ENCODE peak calls at places on chromosome 20, in seven cellular contexts. U is mammary epithelial cell; T is CD4-positive, CD25-positive, alpha-beta regulatory T cell; P is astrocyte of the spinal cord; H is foreskin fibroblast; Y is mucosa of descending colon; B is psoas muscle. F is an unnamed sample.

GRCh38 chr20:1933465-1933870 is 38.3 kb downstream of the SIRPA start:
- DNase-seq in P (no peak), B (peak), U (no peak), H (peak), T (no peak), Y (peak), F (peak)

GRCh38 chr20:61331542-61331941 is 79.5 kb downstream of the CDH4 start:
- DNase-seq in Y (no peak), B (no peak), H (no peak), T (no peak), P (no peak), U (no peak), F (no peak)

GRCh38 chr20:47681977-47682812 is 103.1 kb downstream of the SULF2 start:
- DNase-seq in H (peak), P (no peak), T (no peak), U (no peak), Y (no peak), B (peak), F (no peak)

GRCh38 chr20:3115190-3116107 is 30.9 kb upstream of the AVP start:
- DNase-seq in P (peak), H (peak), B (no peak), U (peak), T (peak), Y (no peak), F (peak)

GRCh38 chr20:15760217-15760567 is 813.1 kb downstream of the KIF16B start:
- DNase-seq in B (no peak), Y (no peak), U (no peak), P (no peak), T (no peak), H (no peak), F (no peak)

GRCh38 chr20:50679753-50680105 is 11.6 kb downstream of the RIPOR3 start:
- DNase-seq in P (no peak), B (no peak), H (no peak), T (no peak), U (no peak), Y (no peak), F (no peak)

GRCh38 chr20:43247361-43247760 is 57.7 kb upstream of the PTPRT start:
- DNase-seq in H (no peak), U (no peak), T (no peak), P (no peak), B (no peak), Y (no peak), F (no peak)

GRCh38 chr20:1101533-1101932 is 16.9 kb upstream of the PSMF1 start:
- DNase-seq in P (no peak), U (no peak), Y (no peak), H (no peak), T (no peak), B (no peak), F (no peak)

GRCh38 chr20:39849664-39850063 is 839.4 kb downstream of the MAFB start:
- DNase-seq in B (peak), Y (peak), T (no peak), P (peak), H (peak), U (peak), F (peak)

GRCh38 chr20:23889775-23890187 is 10.2 kb upstream of the CST5 start:
- DNase-seq in H (peak), T (peak), U (peak), P (peak), B (peak), Y (no peak), F (peak)

GRCh38 chr20:32871622-32872160 is 13.0 kb downstream of the EFCAB8 start:
- DNase-seq in H (no peak), U (no peak), B (no peak), Y (no peak), P (no peak), T (no peak), F (no peak)

GRCh38 chr20:17935186-17935585 is 33.4 kb downstream of the SNX5 start:
- DNase-seq in H (peak), B (no peak), U (peak), T (no peak), Y (no peak), P (no peak), F (no peak)

GRCh38 chr20:32674362-32674789 is 635 bp upstream of the C20orf203 start:
- DNase-seq in U (peak), Y (no peak), T (peak), P (peak), H (peak), B (no peak), F (peak)

GRCh38 chr20:11170025-11170424 is 496.2 kb upstream of the JAG1 start:
- DNase-seq in T (no peak), P (no peak), U (no peak), H (no peak), Y (no peak), B (no peak), F (peak)

GRCh38 chr20:19137641-19138040 is 74.8 kb upstream of the SLC24A3 start:
- DNase-seq in Y (no peak), U (no peak), P (no peak), T (no peak), H (no peak), B (no peak), F (no peak)

GRCh38 chr20:9392892-9393857 is 121.2 kb upstream of the LAMP5 start:
- DNase-seq in P (peak), H (peak), B (peak), Y (peak), T (no peak), U (peak), F (peak)

GRCh38 chr20:841568-842546 is 8.3 kb downstream of the FAM110A start:
- DNase-seq in P (no peak), U (peak), H (no peak), Y (peak), B (no peak), T (no peak), F (no peak)

GRCh38 chr20:16261733-16262277 is 311.4 kb downstream of the KIF16B start:
- DNase-seq in U (no peak), T (no peak), B (no peak), H (no peak), P (no peak), Y (no peak), F (no peak)

GRCh38 chr20:3156811-3157619 is 2.6 kb downstream of the FASTKD5 start:
- DNase-seq in T (peak), P (no peak), Y (no peak), H (no peak), B (no peak), U (no peak), F (no peak)

GRCh38 chr20:58892932-58893224 is 40.4 kb downstream of the GNAS start:
- DNase-seq in P (no peak), T (no peak), U (no peak), B (no peak), Y (no peak), H (no peak), F (no peak)

GRCh38 chr20:31355981-31356380 is 12.4 kb upstream of the DEFB118 start:
- DNase-seq in U (no peak), T (no peak), P (no peak), H (no peak), B (no peak), Y (no peak), F (no peak)

GRCh38 chr20:49916146-49917002 is 1.0 kb upstream of the SPATA2 start:
- DNase-seq in U (peak), H (no peak), Y (no peak), P (no peak), T (no peak), B (no peak), F (no peak)

GRCh38 chr20:19783966-19784401 is 25.9 kb downstream of the RIN2 start:
- DNase-seq in P (peak), T (no peak), B (peak), Y (peak), U (peak), H (peak), F (peak)

GRCh38 chr20:3686867-3687321 is 5.1 kb upstream of the ADAM33 start:
- DNase-seq in P (peak), H (peak), Y (no peak), B (peak), U (peak), T (no peak), F (peak)

GRCh38 chr20:44938637-44939036 is 21.6 kb downstream of the TOMM34 start:
- DNase-seq in T (no peak), U (no peak), B (no peak), P (no peak), H (peak), Y (no peak), F (no peak)

GRCh38 chr20:17617868-17618672 is 48.2 kb downstream of the DSTN start:
- DNase-seq in Y (no peak), T (no peak), B (no peak), H (no peak), U (no peak), P (no peak), F (no peak)

GRCh38 chr20:25529295-25529951 is 55.9 kb downstream of the NINL start:
- DNase-seq in H (no peak), U (no peak), P (no peak), T (no peak), B (no peak), Y (no peak), F (no peak)

GRCh38 chr20:25534845-25535244 is 50.5 kb downstream of the NINL start:
- DNase-seq in U (no peak), P (no peak), B (no peak), Y (no peak), T (no peak), H (no peak), F (no peak)

GRCh38 chr20:25533920-25534700 is 51.2 kb downstream of the NINL start:
- DNase-seq in P (no peak), H (no peak), B (no peak), Y (no peak), T (no peak), U (no peak), F (no peak)

GRCh38 chr20:25532015-25532751 is 53.1 kb downstream of the NINL start:
- DNase-seq in Y (no peak), T (no peak), P (no peak), U (peak), B (no peak), H (peak), F (no peak)

GRCh38 chr20:25532971-25533391 is 52.4 kb downstream of the NINL start:
- DNase-seq in P (peak), T (no peak), Y (no peak), U (no peak), H (peak), B (no peak), F (no peak)
- H3K4me3 ChIP-seq in P (peak), T (no peak), Y (no peak), U (no peak), H (no peak), B (no peak), F (peak)

DNA sequence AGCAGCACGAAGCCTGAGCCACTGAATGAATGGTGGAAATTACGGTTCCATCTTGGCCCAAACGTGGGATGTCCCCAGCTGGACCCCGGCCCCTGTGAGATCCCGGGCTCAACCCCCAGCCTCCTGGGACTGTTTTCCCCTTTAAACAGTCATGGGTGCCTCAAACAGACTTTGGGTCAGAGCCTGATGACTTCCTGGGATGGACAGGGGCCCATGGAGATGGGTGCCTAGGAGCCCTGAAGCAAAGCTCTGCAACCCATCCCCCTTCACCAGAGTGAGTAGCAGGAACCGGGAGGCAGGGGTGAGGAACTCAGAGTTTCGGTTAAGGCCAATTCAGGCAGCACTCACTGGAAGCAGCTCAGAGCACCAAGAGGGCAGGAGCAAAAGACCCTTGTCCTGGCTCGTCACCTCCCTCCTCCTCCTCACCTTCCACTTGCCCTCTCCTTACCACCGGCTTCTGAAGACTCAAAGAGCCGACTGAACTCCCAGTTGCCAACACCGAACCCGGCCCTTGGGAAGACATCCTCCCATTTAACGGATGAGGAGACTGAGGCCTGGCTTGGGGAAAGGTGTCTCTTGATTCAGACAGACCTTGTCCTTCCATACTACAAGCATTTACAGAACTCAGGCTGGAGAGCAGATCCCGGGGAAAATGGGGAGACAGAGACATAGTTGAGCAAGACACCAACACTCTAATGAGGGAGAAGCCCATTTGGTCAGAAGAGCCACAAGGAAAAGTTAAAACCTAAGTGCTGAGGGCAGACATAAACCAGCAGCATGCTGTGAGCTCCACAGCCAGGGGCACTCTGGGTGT is 14.9 kb upstream of the TLDC2 start:
- DNase-seq in Y (no peak), U (no peak), P (no peak), T (no peak), B (no peak), H (no peak), F (peak)
- H3K4me3 ChIP-seq in Y (no peak), U (peak), P (peak), T (no peak), B (peak), H (peak), F (peak)

DNA sequence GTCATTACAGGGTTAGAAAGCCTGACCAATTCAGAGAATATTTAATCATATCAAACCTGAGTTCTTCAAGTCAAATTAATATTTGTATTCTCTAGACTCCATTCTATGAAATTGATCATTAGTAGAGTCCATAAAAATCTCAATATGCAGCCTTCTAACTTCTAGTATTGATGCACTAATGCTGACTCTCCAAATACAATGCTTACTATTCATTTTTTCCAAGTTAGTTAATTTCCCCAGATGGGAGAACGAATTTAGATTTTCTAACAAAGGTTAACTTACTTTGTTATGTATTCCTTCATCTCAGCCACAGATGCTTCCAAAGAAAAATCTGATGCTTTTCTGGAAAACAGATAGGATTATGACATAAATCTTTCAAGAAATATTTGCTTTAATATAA is 12.4 kb upstream of the NDRG3 start:
- DNase-seq in P (no peak), B (no peak), U (no peak), H (no peak), T (no peak), Y (no peak), F (no peak)
- H3K4me3 ChIP-seq in P (no peak), B (no peak), U (no peak), H (no peak), T (no peak), Y (no peak), F (no peak)

GRCh38 chr20:63499333-63499969 is 568 bp upstream of the EEF1A2 start:
- DNase-seq in T (no peak), P (no peak), H (no peak), U (no peak), Y (no peak), B (no peak), F (no peak)
- H3K4me3 ChIP-seq in T (no peak), P (no peak), H (peak), U (no peak), Y (no peak), B (peak), F (no peak)

GRCh38 chr20:62711703-62712101 is 3.1 kb downstream of the NTSR1 start:
- DNase-seq in P (no peak), T (no peak), U (no peak), Y (peak), H (no peak), B (no peak), F (no peak)
- H3K4me3 ChIP-seq in P (no peak), T (no peak), U (no peak), Y (no peak), H (no peak), B (no peak), F (no peak)

GRCh38 chr20:56975838-56976237 is 290.6 kb downstream of the BMP7 start:
- DNase-seq in H (no peak), B (no peak), U (no peak), T (no peak), P (no peak), Y (no peak), F (no peak)

GRCh38 chr20:56979125-56979524 is 287.3 kb downstream of the BMP7 start:
- DNase-seq in T (no peak), Y (no peak), P (no peak), U (no peak), H (no peak), B (no peak), F (no peak)

GRCh38 chr20:56978475-56978874 is 288.0 kb downstream of the BMP7 start:
- DNase-seq in T (no peak), P (no peak), Y (no peak), B (no peak), U (no peak), H (no peak), F (no peak)

DNA sequence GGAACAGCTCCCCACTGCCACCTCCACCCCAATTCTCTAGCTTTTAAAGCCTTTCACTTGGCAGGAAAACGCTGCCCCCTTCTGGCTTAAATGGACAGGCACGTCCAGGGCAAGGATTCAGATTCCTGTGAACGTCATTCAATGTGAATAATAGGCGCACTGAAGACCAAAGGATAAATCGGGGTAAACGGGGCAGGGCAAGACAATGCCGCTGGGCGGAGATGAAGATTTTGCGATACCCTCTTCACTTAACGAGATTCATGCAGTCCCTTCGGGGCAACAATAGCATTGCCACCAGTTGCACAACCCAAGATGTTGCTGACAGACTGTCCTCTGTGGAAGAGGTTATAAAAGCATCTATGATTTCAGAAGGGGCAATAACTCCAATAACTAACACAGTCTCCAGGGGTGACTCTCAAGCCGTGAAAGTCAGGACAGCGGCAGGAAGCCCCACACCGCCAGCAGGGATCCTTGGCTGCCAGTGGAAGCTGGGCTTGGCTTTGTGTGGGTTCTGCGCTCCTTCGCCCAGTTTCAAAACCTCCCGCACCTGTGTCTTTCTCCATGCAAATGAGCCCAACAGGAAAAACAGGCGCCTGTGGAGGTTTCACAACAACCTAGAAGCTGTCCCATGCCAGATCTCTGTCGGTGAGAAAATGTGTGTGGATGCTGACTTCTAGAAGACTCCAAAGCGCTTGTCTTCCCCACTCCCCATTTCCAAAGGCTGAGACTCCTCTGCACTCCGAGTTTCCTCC is 291.8 kb downstream of the BMP7 start:
- DNase-seq in B (no peak), P (peak), T (peak), H (peak), U (peak), Y (no peak), F (peak)
- H3K4me3 ChIP-seq in B (no peak), P (no peak), T (no peak), H (no peak), U (no peak), Y (no peak), F (no peak)

GRCh38 chr20:48843125-48843806 is 15.5 kb upstream of the PREX1 start:
- DNase-seq in H (no peak), B (no peak), Y (no peak), T (peak), U (no peak), P (no peak), F (no peak)

GRCh38 chr20:48839518-48839917 is 11.7 kb upstream of the PREX1 start:
- DNase-seq in B (no peak), U (no peak), T (no peak), H (no peak), Y (no peak), P (no peak), F (no peak)

GRCh38 chr20:48841196-48841860 is 13.5 kb upstream of the PREX1 start:
- DNase-seq in U (no peak), H (no peak), T (no peak), P (no peak), B (no peak), Y (no peak), F (no peak)

GRCh38 chr20:48839083-48839482 is 11.3 kb upstream of the PREX1 start:
- DNase-seq in P (no peak), B (no peak), Y (no peak), U (no peak), T (no peak), H (no peak), F (no peak)

GRCh38 chr20:48841861-48842529 is 14.2 kb upstream of the PREX1 start:
- DNase-seq in B (no peak), U (peak), H (peak), P (peak), T (no peak), Y (no peak), F (peak)
- H3K4me3 ChIP-seq in B (no peak), U (no peak), H (no peak), P (no peak), T (no peak), Y (no peak), F (no peak)

GRCh38 chr20:40997116-40997515 is 31.5 kb upstream of the TOP1 start:
- DNase-seq in B (no peak), H (no peak), Y (no peak), P (peak), U (no peak), T (no peak), F (no peak)
- H3K4me3 ChIP-seq in B (no peak), H (no peak), Y (no peak), P (no peak), U (no peak), T (no peak), F (no peak)

F was measured in adipocyte.